ENCODE peak calls at places on chromosomes 11 and 22, in eight cellular contexts. D is colonic mucosa, P is PC-3, X is testis, T is pancreas, V is fibroblast of lung, F is OCI-LY7, I is tibial nerve. G is an unnamed sample.

GRCh38 chr11:73325036-73325981 is 17.2 kb downstream of the ARHGEF17 start:
- DNase-seq in D (no peak), P (no peak), X (no peak), T (no peak), V (peak; percentile 66), F (no peak), I (no peak), G (no peak)

GRCh38 chr11:44464741-44465140 is 100.7 kb upstream of the CD82 start:
- DNase-seq in D (no peak), P (peak; percentile 37), X (no peak), T (no peak), V (no peak), F (peak; percentile 35), I (no peak), G (no peak)

GRCh38 chr22:30535182-30535581 is 11.4 kb downstream of the SEC14L6 start:
- DNase-seq in D (no peak), P (no peak), X (no peak), T (no peak), V (no peak), F (no peak), I (no peak), G (no peak)

GRCh38 chr22:23471698-23472097 is 108.4 kb downstream of the IGLL1 start:
- DNase-seq in D (no peak), P (no peak), X (no peak), T (no peak), V (no peak), F (peak; percentile 15), I (no peak), G (no peak)

GRCh38 chr11:73513707-73514106 is 84.2 kb downstream of the FAM168A start:
- DNase-seq in D (no peak), P (peak; percentile 52), X (no peak), T (no peak), V (no peak), F (no peak), I (no peak), G (no peak)

GRCh38 chr11:68337399-68337835 is 25.0 kb downstream of the LRP5 start:
- DNase-seq in D (no peak), P (no peak), X (no peak), T (no peak), V (no peak), F (no peak), I (no peak), G (no peak)

GRCh38 chr22:26127126-26127525 is 42.1 kb upstream of the SEZ6L start:
- DNase-seq in D (no peak), P (no peak), X (no peak), T (no peak), V (no peak), F (no peak), I (no peak), G (no peak)

GRCh38 chr11:103798456-103798855 is 238.0 kb upstream of the DDI1 start:
- DNase-seq in D (no peak), P (no peak), X (no peak), T (no peak), V (no peak), F (no peak), I (no peak), G (no peak)

GRCh38 chr11:83649468-83649915 is 363.3 kb upstream of the CCDC90B start:
- DNase-seq in D (no peak), P (no peak), X (no peak), T (no peak), V (no peak), F (no peak), I (no peak), G (no peak)

GRCh38 chr11:63905179-63905578 is 11.8 kb downstream of the RCOR2 start:
- DNase-seq in D (no peak), P (no peak), X (no peak), T (no peak), V (no peak), F (no peak), I (no peak), G (no peak)

GRCh38 chr11:71459767-71460320 is 6.8 kb downstream of the NADSYN1 start:
- DNase-seq in D (no peak), P (no peak), X (no peak), T (no peak), V (no peak), F (no peak), I (no peak), G (no peak)

GRCh38 chr11:71463331-71464211 is 10.6 kb downstream of the NADSYN1 start:
- DNase-seq in D (no peak), P (no peak), X (no peak), T (peak; percentile 52), V (no peak), F (no peak), I (no peak), G (no peak)

GRCh38 chr11:71461696-71462095 is 8.7 kb downstream of the NADSYN1 start:
- DNase-seq in D (no peak), P (no peak), X (no peak), T (no peak), V (no peak), F (no peak), I (no peak), G (no peak)

GRCh38 chr11:71465054-71465453 is 12.1 kb downstream of the NADSYN1 start:
- DNase-seq in D (no peak), P (no peak), X (no peak), T (peak; percentile 12), V (no peak), F (no peak), I (no peak), G (no peak)

GRCh38 chr11:71462726-71463125 is 9.7 kb downstream of the NADSYN1 start:
- DNase-seq in D (no peak), P (no peak), X (no peak), T (no peak), V (no peak), F (no peak), I (no peak), G (no peak)
- H3K36me3 ChIP-seq in D (peaks cover 16% of the 10 kb centered on the region), P (peaks cover 27% of the 10 kb centered on the region), X (no peaks in the 10 kb centered on the region), T (no peaks in the 10 kb centered on the region), V (peaks cover 16% of the 10 kb centered on the region), F (peaks cover 53% of the 10 kb centered on the region), I (no peaks in the 10 kb centered on the region), G (no peaks in the 10 kb centered on the region)

DNA sequence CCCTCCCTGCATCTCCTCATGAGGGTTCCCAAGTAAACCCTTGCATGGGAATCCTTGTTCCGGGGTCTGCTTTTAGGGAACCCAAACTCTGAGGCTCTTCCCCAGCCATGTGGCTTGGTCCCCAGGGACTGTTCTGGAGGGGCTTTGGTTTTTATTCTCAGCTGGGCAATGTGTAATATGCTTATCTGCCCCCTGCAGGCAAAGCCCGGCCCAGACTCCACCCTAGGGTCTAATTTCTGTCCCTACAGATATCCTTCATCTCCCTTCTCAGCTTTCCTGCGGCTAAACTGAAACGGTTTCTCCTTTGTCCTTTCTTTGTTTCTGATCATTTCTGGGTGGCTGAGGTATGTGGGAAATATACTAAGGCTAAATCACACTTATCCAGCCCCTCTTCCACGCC is 37.1 kb downstream of the TST start:
- DNase-seq in D (no peak), P (no peak), X (no peak), T (no peak), V (no peak), F (peak; percentile 29), I (no peak), G (no peak)
- TF ChIP-seq CTCF in D (no peak), P (peak; percentile 38), X (no peak), T (no peak), V (no peak), F (peak; percentile 51), I (no peak), G (no peak)

GRCh38 chr11:118915941-118916841 is 9.5 kb downstream of the BCL9L start:
- DNase-seq in D (no peak), P (no peak), X (no peak), T (peak; percentile 72), V (no peak), F (no peak), I (no peak), G (peak; percentile 53)
- H3K9me3 ChIP-seq in D (no peaks in the 10 kb centered on the region), P (no peaks in the 10 kb centered on the region), X (no peaks in the 10 kb centered on the region), T (no peaks in the 10 kb centered on the region), V (no peaks in the 10 kb centered on the region), F (no peaks in the 10 kb centered on the region), I (no peaks in the 10 kb centered on the region), G (no peaks in the 10 kb centered on the region)

GRCh38 chr22:43047605-43048004 is 32.7 kb upstream of the PACSIN2 start:
- DNase-seq in D (no peak), P (no peak), X (no peak), T (no peak), V (no peak), F (no peak), I (no peak), G (no peak)

GRCh38 chr22:43053176-43053575 is 36.0 kb downstream of the TTLL1 start:
- DNase-seq in D (no peak), P (peak; percentile 16), X (no peak), T (no peak), V (no peak), F (no peak), I (no peak), G (no peak)

DNA sequence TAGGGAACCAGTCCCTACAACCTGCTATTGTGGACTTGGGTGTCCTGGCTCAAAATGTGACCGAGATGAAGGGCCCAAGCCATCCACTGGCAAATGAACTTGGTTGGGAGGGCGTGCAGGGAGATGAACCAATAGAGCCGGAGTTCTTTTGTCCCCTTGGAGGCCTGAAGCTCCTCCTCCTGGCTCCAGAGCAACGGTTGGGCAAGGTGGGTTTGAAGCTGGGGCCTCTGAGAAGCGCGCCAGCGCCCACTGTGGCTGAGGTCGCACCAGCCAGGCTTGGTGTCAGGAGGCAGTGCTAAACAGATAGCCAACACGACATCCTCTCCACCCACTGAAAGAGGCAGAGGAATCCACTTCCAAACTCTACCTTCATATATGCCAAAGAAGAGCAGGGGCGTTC is 36.0 kb upstream of the PACSIN2 start:
- DNase-seq in D (no peak), P (no peak), X (no peak), T (no peak), V (no peak), F (no peak), I (no peak), G (no peak)
- H3K36me3 ChIP-seq in D (no peaks in the 10 kb centered on the region), P (no peaks in the 10 kb centered on the region), X (no peaks in the 10 kb centered on the region), T (no peaks in the 10 kb centered on the region), V (no peaks in the 10 kb centered on the region), F (no peaks in the 10 kb centered on the region), I (no peaks in the 10 kb centered on the region), G (no peaks in the 10 kb centered on the region)

GRCh38 chr11:32489464-32489863 is 54.1 kb upstream of the WT1 start:
- DNase-seq in D (no peak), P (no peak), X (no peak), T (no peak), V (no peak), F (no peak), I (no peak), G (no peak)
- TF ChIP-seq CTCF in D (no peak), P (no peak), X (no peak), T (no peak), V (no peak), F (no peak), I (no peak), G (no peak)

GRCh38 chr11:31824791-31825452 is 13.8 kb upstream of the PAX6 start:
- DNase-seq in D (no peak), P (no peak), X (no peak), T (no peak), V (no peak), F (no peak), I (no peak), G (no peak)
- H3K9me3 ChIP-seq in D (no peaks in the 10 kb centered on the region), P (no peaks in the 10 kb centered on the region), X (no peaks in the 10 kb centered on the region), T (no peaks in the 10 kb centered on the region), V (no peaks in the 10 kb centered on the region), F (no peaks in the 10 kb centered on the region), I (no peaks in the 10 kb centered on the region), G (no peaks in the 10 kb centered on the region)

G was measured in gastrocnemius medialis.